ENCODE peak calls at places on chromosome 1, in ten cellular contexts. G is lower leg skin; O is EH; A is putamen; M is cardiac fibroblast; W is GOT3; Y is stimulated activated CD8-positive, alpha-beta memory T cell treated with anti-CD3 and anti-CD28 coated beads, Interleukin-15, amount 100 ng/mL, for 24 hours; N is RWPE1; T is mesendoderm; E is stimulated activated CD4-positive, alpha-beta T cell treated with anti-CD3 and anti-CD28 coated beads, Interleukin-1b, Interleukin-23, amount 100 ng/mL, for 24 hours. S is an unnamed sample.

GRCh38 chr1:85605519-85606413 is 25.2 kb downstream of the CCN1 start:
- DNase-seq in G (no peak), O (peak), A (no peak), M (no peak), W (no peak), Y (no peak), N (no peak), T (no peak), E (no peak), S (no peak)

GRCh38 chr1:180155202-180155682 is 573 bp downstream of the QSOX1 start:
- DNase-seq in G (no peak), O (peak), A (no peak), M (peak), W (no peak), Y (peak), N (no peak), T (peak), E (no peak), S (peak)

GRCh38 chr1:147223740-147224615 is 1.2 kb downstream of the FMO5 start:
- DNase-seq in G (no peak), O (no peak), A (no peak), M (no peak), W (no peak), Y (no peak), N (no peak), T (no peak), E (no peak), S (no peak)

GRCh38 chr1:59985901-59986735 is 59.5 kb upstream of the CYP2J2 start:
- DNase-seq in G (peak), O (peak), A (no peak), M (no peak), W (no peak), Y (no peak), N (no peak), T (peak), E (no peak), S (peak)

GRCh38 chr1:15288173-15288926 is 41.3 kb downstream of the FHAD1 start:
- DNase-seq in G (peak), O (peak), A (no peak), M (no peak), W (no peak), Y (no peak), N (no peak), T (no peak), E (no peak), S (no peak)

GRCh38 chr1:96360036-96360795 is 361.4 kb upstream of the PTBP2 start:
- DNase-seq in G (no peak), O (no peak), A (no peak), M (peak), W (no peak), Y (no peak), N (peak), T (no peak), E (no peak), S (no peak)

GRCh38 chr1:6674796-6675195 is 26.8 kb downstream of the DNAJC11 start:
- DNase-seq in G (no peak), O (no peak), A (no peak), M (no peak), W (no peak), Y (no peak), N (no peak), T (no peak), E (no peak), S (no peak)

GRCh38 chr1:86704972-86705632 is 726 bp downstream of the SH3GLB1 start:
- DNase-seq in G (peak), O (peak), A (peak), M (peak), W (peak), Y (peak), N (peak), T (peak), E (no peak), S (peak)

GRCh38 chr1:53326088-53326597 is 1.7 kb downstream of the LRP8 start:
- DNase-seq in G (peak), O (peak), A (peak), M (peak), W (peak), Y (peak), N (peak), T (peak), E (peak), S (peak)

S was measured in cerebellar cortex.